ENCODE peak calls at places on chromosomes 2 and 18, in five cellular contexts. W is colonic mucosa, M is small intestine, D is IMR-90, N is fibroblast of lung. K is an unnamed sample.

GRCh38 chr2:220504890-220505564 is 877.6 kb downstream of the SLC4A3 start:
- DNase-seq in N (peak; percentile 49), D (peak; percentile 86), W (peak; percentile 17), M (no peak), K (no peak)

GRCh38 chr2:45748239-45748638 is 96.8 kb downstream of the PRKCE start:
- DNase-seq in D (peak; percentile 63), N (no peak), M (no peak), W (no peak), K (no peak)

GRCh38 chr2:15674637-15675455 is 83.2 kb downstream of the DDX1 start:
- DNase-seq in W (no peak), M (peak; percentile 78), D (no peak), N (no peak), K (no peak)

GRCh38 chr2:160388464-160389263 is 104.9 kb downstream of the RBMS1 start:
- DNase-seq in N (no peak), D (no peak), W (peak; percentile 43), M (no peak), K (no peak)

GRCh38 chr2:67841711-67842110 is 221.1 kb downstream of the C1D start:
- DNase-seq in D (no peak), M (no peak), N (no peak), W (no peak), K (no peak)

GRCh38 chr2:35447210-35447609 is 908.4 kb upstream of the CRIM1 start:
- DNase-seq in N (no peak), W (no peak), D (no peak), M (no peak), K (no peak)

GRCh38 chr2:227661019-227661726 is 5.4 kb upstream of the SCYGR5 start:
- DNase-seq in D (no peak), N (no peak), W (no peak), M (no peak), K (no peak)

GRCh38 chr18:36094431-36094830 is 27.1 kb upstream of the RPRD1A start:
- DNase-seq in N (no peak), D (no peak), W (no peak), M (no peak), K (no peak)

GRCh38 chr2:4745596-4745995 is 946.6 kb upstream of the SOX11 start:
- DNase-seq in W (no peak), D (no peak), M (no peak), N (no peak), K (no peak)

GRCh38 chr2:240112914-240113690 is 23.0 kb downstream of the COPS9 start:
- DNase-seq in N (no peak), W (no peak), D (no peak), M (no peak), K (no peak)

GRCh38 chr18:79496978-79497637 is 101.4 kb downstream of the NFATC1 start:
- DNase-seq in D (peak; percentile 57), N (peak; percentile 57), M (no peak), W (peak; percentile 41), K (no peak)

GRCh38 chr2:205543262-205543843 is 138.9 kb upstream of the NRP2 start:
- DNase-seq in D (no peak), N (no peak), W (no peak), M (no peak), K (no peak)

GRCh38 chr2:241863021-241863954 is 4.6 kb upstream of the PDCD1 start:
- DNase-seq in M (no peak), D (peak; percentile 55), N (no peak), W (no peak), K (no peak)

GRCh38 chr2:61378281-61378680 is 92.6 kb downstream of the USP34 start:
- DNase-seq in N (no peak), D (no peak), M (no peak), W (no peak), K (no peak)

GRCh38 chr2:9018109-9018508 is 14.6 kb upstream of the MBOAT2 start:
- DNase-seq in W (no peak), N (no peak), D (no peak), M (no peak), K (no peak)

GRCh38 chr18:55897101-55897500 is 309.1 kb upstream of the TCF4 start:
- DNase-seq in N (no peak), W (no peak), D (no peak), M (no peak), K (no peak)

GRCh38 chr18:55903911-55904310 is 315.9 kb upstream of the TCF4 start:
- DNase-seq in D (no peak), M (no peak), W (no peak), N (no peak), K (no peak)

DNA sequence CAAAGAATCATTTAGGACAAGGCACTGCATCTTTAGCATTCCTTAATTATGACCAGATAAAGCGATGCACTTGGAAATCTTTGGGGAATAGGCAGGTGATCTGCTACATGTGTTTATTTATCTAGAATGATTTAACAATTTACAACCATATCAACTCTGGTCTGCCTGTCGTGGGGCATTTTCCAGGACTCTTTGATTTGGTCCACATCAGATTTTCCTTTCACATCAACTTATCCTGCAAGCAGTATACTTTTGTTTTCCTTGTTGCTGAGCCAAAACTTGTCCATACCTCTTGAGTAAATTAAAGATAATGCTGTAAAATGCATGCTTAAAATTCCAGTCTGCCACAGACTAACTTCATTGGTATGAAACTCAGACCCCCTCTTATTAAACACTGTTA is 312.4 kb upstream of the TCF4 start:
- DNase-seq in W (no peak), N (no peak), M (no peak), D (peak; percentile 65), K (no peak)
- H3K4me3 ChIP-seq in W (no peak overlapping the region), N (no peak overlapping the region), M (no peak overlapping the region), D (no peak overlapping the region), K (no peak overlapping the region)

GRCh38 chr2:42171396-42171971 is 2.3 kb downstream of the EML4 start:
- DNase-seq in N (no peak), M (peak; percentile 37), D (peak; percentile 13), W (no peak), K (no peak)
- H3K4me3 ChIP-seq in N (peak overlapping the region; percentile 93), M (peak overlapping the region; percentile 89), D (peak overlapping the region; percentile 92), W (peak overlapping the region; percentile 83), K (no peak overlapping the region)

GRCh38 chr2:230124792-230125452 is 56.2 kb upstream of the SLC16A14 start:
- DNase-seq in N (no peak), W (no peak), D (no peak), M (no peak), K (no peak)

GRCh38 chr2:230129343-230129742 is 60.6 kb upstream of the SLC16A14 start:
- DNase-seq in D (no peak), N (peak; percentile 66), M (peak; percentile 73), W (no peak), K (no peak)

GRCh38 chr2:230128943-230129342 is 60.2 kb upstream of the SLC16A14 start:
- DNase-seq in M (peak; percentile 74), D (peak; percentile 40), N (peak; percentile 85), W (peak; percentile 36), K (no peak)

GRCh38 chr2:230124235-230124634 is 55.5 kb upstream of the SLC16A14 start:
- DNase-seq in M (no peak), D (no peak), W (no peak), N (no peak), K (no peak)
- H3K4me3 ChIP-seq in M (no peak overlapping the region), D (no peak overlapping the region), W (no peak overlapping the region), N (no peak overlapping the region), K (no peak overlapping the region)

GRCh38 chr2:196287977-196288538 is 116.7 kb upstream of the STK17B start:
- DNase-seq in D (no peak), W (no peak), M (no peak), N (no peak), K (no peak)
- H3K4me3 ChIP-seq in D (no peak overlapping the region), W (no peak overlapping the region), M (no peak overlapping the region), N (no peak overlapping the region), K (no peak overlapping the region)

DNA sequence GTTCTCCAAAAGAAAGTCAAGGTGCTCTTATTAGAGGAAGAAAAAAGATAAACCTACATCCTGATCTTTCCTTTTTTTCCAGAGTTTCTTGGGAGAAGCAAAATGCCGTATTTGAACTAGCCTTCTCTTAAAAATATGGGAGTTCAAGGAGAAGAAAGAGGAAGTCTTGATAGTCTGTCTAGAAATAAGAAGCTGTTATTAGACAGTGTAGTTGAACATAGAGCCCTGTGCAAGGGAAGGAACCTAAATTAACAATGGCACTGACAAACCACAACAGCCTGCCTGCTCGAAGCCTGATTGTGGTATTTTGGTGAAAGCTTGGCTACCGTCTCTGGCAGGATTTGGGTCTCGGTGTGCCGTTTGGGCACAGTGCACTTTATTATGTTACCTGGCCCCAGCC is 17.1 kb downstream of the SMARCAL1 start:
- DNase-seq in M (no peak), N (no peak), D (no peak), W (no peak), K (no peak)
- H3K4me3 ChIP-seq in M (no peak overlapping the region), N (no peak overlapping the region), D (no peak overlapping the region), W (no peak overlapping the region), K (no peak overlapping the region)

GRCh38 chr2:109513749-109514588 is 99.8 kb downstream of the SEPTIN10 start:
- DNase-seq in M (no peak), W (peak; percentile 29), D (peak; percentile 95), N (peak; percentile 93), K (no peak)
- H3K4me3 ChIP-seq in M (no peak overlapping the region), W (no peak overlapping the region), D (no peak overlapping the region), N (no peak overlapping the region), K (no peak overlapping the region)

K was measured in WERI-Rb-1.